ENCODE peak calls at places on chromosomes 5 and 9, in six cellular contexts. K is bronchial epithelial cell, Y is left ventricle myocardium inferior, T is dorsolateral prefrontal cortex, V is brain microvascular endothelial cell, A is PC-3. J is an unnamed sample.

GRCh38 chr5:36875051-36875788 is 1.3 kb upstream of the NIPBL start:
- DNase-seq in K (no peak), Y (peak; percentile 46), T (peak; percentile 72), V (peak; percentile 28), A (peak; percentile 57), J (peak; percentile 65)

GRCh38 chr5:132389453-132390286 is 20.2 kb downstream of the SLC22A5 start:
- DNase-seq in K (peak; percentile 100), Y (no peak), T (peak; percentile 63), V (peak; percentile 98), A (peak; percentile 98), J (peak; percentile 100)

GRCh38 chr5:37121465-37121864 is 127.7 kb downstream of the CPLANE1 start:
- DNase-seq in K (no peak), Y (no peak), T (no peak), V (no peak), A (no peak), J (no peak)

GRCh38 chr5:153476767-153477166 is 13.7 kb upstream of the GRIA1 start:
- DNase-seq in K (peak; percentile 96), Y (no peak), T (no peak), V (peak; percentile 88), A (peak; percentile 55), J (peak; percentile 93)

GRCh38 chr5:10832421-10832820 is 71.4 kb upstream of the DAP start:
- DNase-seq in K (no peak), Y (no peak), T (no peak), V (no peak), A (no peak), J (no peak)

GRCh38 chr9:92647671-92648446 is 22.1 kb downstream of the IPPK start:
- DNase-seq in K (no peak), Y (no peak), T (no peak), V (no peak), A (no peak), J (no peak)

GRCh38 chr5:137142371-137143243 is 356.5 kb downstream of the SPOCK1 start:
- DNase-seq in K (peak; percentile 96), Y (peak; percentile 62), T (peak; percentile 55), V (peak; percentile 69), A (peak; percentile 78), J (peak; percentile 87)

GRCh38 chr9:93669116-93669957 is 93.0 kb downstream of the PHF2 start:
- DNase-seq in K (no peak), Y (peak; percentile 8), T (peak; percentile 32), V (no peak), A (no peak), J (no peak)

GRCh38 chr9:76403352-76403751 is 9.1 kb upstream of the RFK start:
- DNase-seq in K (peak; percentile 69), Y (no peak), T (no peak), V (peak; percentile 60), A (peak; percentile 54), J (peak; percentile 74)

GRCh38 chr5:74243634-74244033 is 396.9 kb downstream of the ENC1 start:
- DNase-seq in K (peak; percentile 79), Y (no peak), T (no peak), V (no peak), A (peak; percentile 73), J (peak; percentile 38)

GRCh38 chr5:1778138-1779020 is 21.3 kb downstream of the MRPL36 start:
- DNase-seq in K (no peak), Y (no peak), T (peak; percentile 26), V (no peak), A (no peak), J (no peak)

GRCh38 chr9:125446581-125447094 is 185.0 kb downstream of the GAPVD1 start:
- DNase-seq in K (no peak), Y (no peak), T (no peak), V (no peak), A (no peak), J (no peak)

GRCh38 chr5:127092690-127093089 is 19.4 kb upstream of the C5orf63 start:
- DNase-seq in K (peak; percentile 70), Y (no peak), T (no peak), V (peak; percentile 75), A (peak; percentile 19), J (peak; percentile 72)

GRCh38 chr5:181246276-181247050 is 2.8 kb upstream of the RACK1 start:
- DNase-seq in K (peak; percentile 64), Y (peak; percentile 94), T (peak; percentile 88), V (peak; percentile 80), A (peak; percentile 87), J (peak; percentile 95)
- TF ChIP-seq CTCF in K (no peak), Y (no peak), T (peak; percentile 26), V (no peak), A (no peak), J (no peak)

DNA sequence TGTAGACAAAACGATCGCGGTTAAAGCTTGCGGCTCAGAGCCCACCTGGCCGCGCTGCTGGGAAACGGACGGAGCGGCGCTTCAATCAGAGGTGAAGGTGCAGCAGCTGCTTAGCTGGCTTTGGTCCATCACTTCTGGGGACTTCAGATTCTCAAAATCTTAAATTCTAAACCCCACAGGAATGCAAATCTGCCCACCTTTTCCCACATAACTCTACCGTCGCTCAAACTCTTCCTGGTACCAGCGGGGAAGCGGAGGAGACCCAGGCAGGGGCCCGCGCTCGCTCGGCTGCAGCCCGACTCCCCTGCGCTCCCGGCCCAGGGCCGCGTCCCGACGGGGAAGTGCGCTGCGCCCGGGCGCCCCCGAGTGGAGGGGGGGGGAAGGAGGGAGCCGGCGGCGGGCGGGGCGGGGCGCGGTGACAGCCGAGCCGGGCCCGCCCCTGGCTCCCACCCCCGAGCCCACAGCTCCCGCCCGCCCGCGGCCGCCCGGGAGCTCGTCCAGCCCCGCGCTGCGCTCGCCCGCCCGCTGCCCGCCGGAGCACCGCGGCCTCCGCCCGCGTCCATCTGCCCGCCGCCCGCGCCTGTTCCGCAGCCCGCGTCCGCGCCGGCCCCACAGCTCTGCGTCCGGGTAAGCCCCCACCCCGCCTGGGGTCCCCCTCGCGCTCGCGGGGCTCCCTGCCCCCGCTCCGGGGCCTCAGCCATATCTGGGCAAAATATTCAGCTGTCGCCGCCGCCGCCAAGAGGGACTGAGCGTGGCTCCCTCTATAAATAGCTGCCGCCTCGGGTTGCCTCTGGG is at the start of gene TMOD1:
- DNase-seq in K (no peak), Y (peak; percentile 82), T (peak; percentile 78), V (no peak), A (peak; percentile 58), J (peak; percentile 60)
- TF ChIP-seq CTCF in K (peak; percentile 1), Y (peak; percentile 26), T (peak; percentile 23), V (no peak), A (peak; percentile 25), J (peak; percentile 14)

DNA sequence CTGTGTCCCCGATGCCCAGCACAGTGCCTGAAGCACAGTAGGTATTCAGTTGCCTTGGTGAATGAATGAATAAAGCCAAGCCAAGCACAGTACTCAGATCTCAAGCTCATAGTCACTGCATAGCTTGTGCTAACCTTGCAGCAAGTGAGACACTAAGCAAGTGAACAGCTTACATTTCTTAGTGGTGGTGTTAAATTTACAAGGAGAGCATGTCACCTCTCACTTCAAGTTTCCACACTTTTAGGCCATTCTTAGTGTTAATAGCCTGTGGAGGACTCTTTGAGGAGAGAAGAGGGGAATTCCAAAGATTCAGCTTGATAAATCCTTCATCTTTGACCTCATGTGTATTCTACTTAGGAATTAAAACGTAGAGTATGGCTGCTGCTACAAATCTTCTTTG is 104.7 kb downstream of the C9orf152 start:
- DNase-seq in K (no peak), Y (no peak), T (no peak), V (no peak), A (no peak), J (no peak)
- TF ChIP-seq CTCF in K (no peak), Y (no peak), T (no peak), V (no peak), A (no peak), J (no peak)

GRCh38 chr5:90606539-90606938 is 47.9 kb downstream of the ADGRV1 start:
- DNase-seq in K (peak; percentile 36), Y (no peak), T (no peak), V (no peak), A (peak; percentile 53), J (peak; percentile 21)
- TF ChIP-seq CTCF in K (peak; percentile 59), Y (no peak), T (no peak), V (peak; percentile 30), A (peak; percentile 86), J (no peak)